ENCODE peak calls at places on chromosomes 16 and 17, in five cellular contexts. J is transverse colon, Q is adrenal gland, L is tibial nerve, A is body of pancreas. K is an unnamed sample.

GRCh38 chr17:81259058-81259605 is 20.0 kb downstream of the NDUFAF8 start:
- DNase-seq in A (no peak), Q (no peak), J (no peak), L (no peak), K (no peak)

GRCh38 chr17:58085039-58085715 is 2.0 kb downstream of the DYNLL2 start:
- DNase-seq in Q (peak; percentile 60), J (no peak), L (no peak), A (no peak), K (peak; percentile 94)

GRCh38 chr17:56822725-56823124 is 11.0 kb downstream of the C17orf67 start:
- DNase-seq in L (no peak), A (no peak), J (no peak), Q (peak; percentile 21), K (no peak)

GRCh38 chr17:27239046-27239445 is 54.9 kb upstream of the WSB1 start:
- DNase-seq in A (no peak), Q (peak; percentile 16), J (no peak), L (no peak), K (no peak)

GRCh38 chr17:17367931-17368330 is 64.8 kb downstream of the NT5M start:
- DNase-seq in L (no peak), Q (no peak), J (no peak), A (no peak), K (no peak)

GRCh38 chr16:84550096-84550495 is 45.6 kb upstream of the MEAK7 start:
- DNase-seq in J (no peak), Q (no peak), L (no peak), A (no peak), K (no peak)

GRCh38 chr17:74825952-74826713 is 33.6 kb downstream of the GRIN2C start:
- DNase-seq in A (no peak), Q (no peak), L (no peak), J (no peak), K (no peak)

GRCh38 chr16:86431540-86431939 is 78.8 kb upstream of the FOXF1 start:
- DNase-seq in A (no peak), J (no peak), Q (no peak), L (no peak), K (no peak)

GRCh38 chr17:14048169-14048568 is 21.1 kb upstream of the COX10 start:
- DNase-seq in Q (peak; percentile 8), L (no peak), J (no peak), A (no peak), K (no peak)

GRCh38 chr17:34163681-34164080 is 91.4 kb upstream of the CCL2 start:
- DNase-seq in A (no peak), J (no peak), Q (peak; percentile 18), L (no peak), K (no peak)

GRCh38 chr16:25126820-25127232 is 15.3 kb downstream of the LCMT1 start:
- DNase-seq in Q (peak; percentile 73), L (no peak), J (peak; percentile 76), A (peak; percentile 43), K (no peak)

GRCh38 chr17:27919120-27919519 is 26.0 kb upstream of the LYRM9 start:
- DNase-seq in Q (peak; percentile 84), A (peak; percentile 34), J (no peak), L (no peak), K (no peak)

GRCh38 chr17:2735896-2736295 is 13.6 kb downstream of the CCDC92B start:
- DNase-seq in A (no peak), Q (no peak), J (peak; percentile 40), L (no peak), K (no peak)

GRCh38 chr17:3005696-3006095 is 57.7 kb downstream of the OR1D5 start:
- DNase-seq in J (no peak), Q (no peak), L (no peak), A (no peak), K (no peak)

GRCh38 chr16:65294154-65294553 is 172.3 kb upstream of the CDH11 start:
- DNase-seq in L (no peak), Q (no peak), A (no peak), J (no peak), K (no peak)

GRCh38 chr16:4414187-4414909 is 2.0 kb downstream of the CORO7 start:
- DNase-seq in L (no peak), Q (no peak), J (peak; percentile 61), A (no peak), K (no peak)

GRCh38 chr17:42913527-42913926 is 12.9 kb downstream of the G6PC1 start:
- DNase-seq in Q (no peak), J (no peak), A (no peak), L (no peak), K (no peak)

GRCh38 chr16:25040543-25040942 is 25.4 kb upstream of the ARHGAP17 start:
- DNase-seq in L (no peak), J (no peak), A (no peak), Q (no peak), K (no peak)

GRCh38 chr17:63998050-63998720 is at the start of gene PRR29:
- DNase-seq in J (peak; percentile 63), A (peak; percentile 70), Q (peak; percentile 80), L (no peak), K (no peak)

GRCh38 chr16:57600048-57600835 is 28.2 kb upstream of the ADGRG1 start:
- DNase-seq in L (no peak), J (peak; percentile 75), Q (peak; percentile 75), A (peak; percentile 85), K (peak; percentile 75)

GRCh38 chr17:19753049-19753444 is 4.9 kb upstream of the ALDH3A1 start:
- DNase-seq in L (no peak), A (no peak), J (peak; percentile 80), Q (peak; percentile 93), K (no peak)

GRCh38 chr16:50667497-50668367 is 13.4 kb downstream of the SNX20 start:
- DNase-seq in A (no peak), L (no peak), J (no peak), Q (no peak), K (no peak)

GRCh38 chr16:2157480-2158261 is 2.1 kb downstream of the TRAF7 start:
- DNase-seq in Q (no peak), A (no peak), J (peak; percentile 44), L (no peak), K (no peak)

GRCh38 chr17:36148559-36149295 is 27.7 kb downstream of the TBC1D3B start:
- DNase-seq in L (peak; percentile 80), J (peak; percentile 74), A (peak; percentile 65), Q (peak; percentile 81), K (no peak)

GRCh38 chr17:44345497-44346026 is 460 bp downstream of the GRN start:
- DNase-seq in Q (peak; percentile 65), J (peak; percentile 66), A (peak; percentile 45), L (peak; percentile 43), K (no peak)

GRCh38 chr16:89822188-89823086 is 5.8 kb upstream of the SPIRE2 start:
- DNase-seq in Q (no peak), A (no peak), J (peak; percentile 54), L (no peak), K (no peak)

GRCh38 chr16:86723699-86724098 is 145.3 kb downstream of the FOXL1 start:
- DNase-seq in J (no peak), L (no peak), A (no peak), Q (no peak), K (no peak)

GRCh38 chr17:59840908-59841666 is 51.7 kb downstream of the TUBD1 start:
- DNase-seq in Q (no peak), L (no peak), J (no peak), A (peak; percentile 22), K (no peak)

GRCh38 chr17:59844884-59845594 is 47.7 kb downstream of the TUBD1 start:
- DNase-seq in A (no peak), L (no peak), Q (no peak), J (no peak), K (no peak)

GRCh38 chr17:59845595-59846390 is 47.0 kb downstream of the TUBD1 start:
- DNase-seq in Q (peak; percentile 45), L (peak; percentile 48), A (peak; percentile 63), J (peak; percentile 81), K (no peak)

GRCh38 chr17:59840329-59840907 is 52.3 kb downstream of the TUBD1 start:
- DNase-seq in Q (no peak), A (peak; percentile 16), L (no peak), J (no peak), K (no peak)

GRCh38 chr17:59842901-59843652 is 49.7 kb downstream of the TUBD1 start:
- DNase-seq in J (peak; percentile 76), Q (peak; percentile 69), A (peak; percentile 52), L (peak; percentile 28), K (no peak)
- TF ChIP-seq POLR2A in J (peak; percentile 52), Q (peak; percentile 26), A (peak; percentile 72), L (peak; percentile 33), K (no peak)

DNA sequence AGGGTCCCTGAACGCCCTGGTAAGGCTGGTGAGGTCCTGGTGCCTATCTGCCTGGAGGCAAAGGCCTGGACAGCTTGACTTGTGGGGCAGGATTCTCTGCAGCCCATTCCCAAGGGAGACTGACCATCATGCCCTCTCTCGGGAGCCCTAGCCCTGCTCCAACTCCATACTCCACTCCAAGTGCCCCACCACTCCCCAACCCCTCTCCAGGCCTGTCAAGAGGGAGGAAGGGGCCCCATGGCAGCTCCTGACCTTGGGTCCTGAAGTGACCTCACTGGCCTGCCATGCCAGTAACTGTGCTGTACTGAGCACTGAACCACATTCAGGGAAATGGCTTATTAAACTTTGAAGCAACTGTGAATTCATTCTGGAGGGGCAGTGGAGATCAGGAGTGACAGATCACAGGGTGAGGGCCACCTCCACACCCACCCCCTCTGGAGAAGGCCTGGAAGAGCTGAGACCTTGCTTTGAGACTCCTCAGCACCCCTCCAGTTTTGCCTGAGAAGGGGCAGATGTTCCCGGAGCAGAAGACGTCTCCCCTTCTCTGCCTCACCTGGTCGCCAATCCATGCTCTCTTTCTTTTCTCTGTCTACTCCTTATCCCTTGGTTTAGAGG is 23.5 kb upstream of the BEAN1 start:
- DNase-seq in Q (no peak), L (no peak), J (no peak), A (no peak), K (no peak)
- H3K4me1 ChIP-seq in Q (peaks cover 3% of the 10 kb centered on the region), L (no peaks in the 10 kb centered on the region), J (peaks cover 3% of the 10 kb centered on the region), A (peaks cover 7% of the 10 kb centered on the region), K (no peaks in the 10 kb centered on the region)

GRCh38 chr16:78493573-78493972 is 394.1 kb downstream of the WWOX start:
- DNase-seq in L (no peak), J (no peak), Q (no peak), A (no peak), K (no peak)
- H3K4me3 ChIP-seq in L (no peak overlapping the region), J (no peak overlapping the region), Q (no peak overlapping the region), A (no peak overlapping the region), K (no peak overlapping the region)

DNA sequence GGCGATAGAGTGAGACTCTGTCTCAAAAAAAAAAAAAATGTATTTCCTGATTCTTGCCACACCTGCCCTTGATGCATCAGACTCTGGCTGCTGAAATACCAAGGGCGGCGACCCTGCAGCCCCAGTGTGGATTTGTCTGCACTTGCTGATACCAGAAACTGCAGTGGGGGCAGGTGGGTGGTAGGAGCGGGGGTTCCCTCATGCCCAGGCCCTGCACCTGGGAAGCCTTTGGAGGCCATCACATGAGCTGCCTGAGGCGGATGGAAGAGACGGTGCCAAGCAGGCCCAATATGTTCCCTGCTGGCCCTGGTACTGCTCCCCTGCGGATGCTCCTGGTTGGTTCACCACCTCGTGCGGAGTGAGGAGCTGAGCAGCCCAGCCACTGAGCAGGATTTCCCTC is 50.6 kb downstream of the MARF1 start:
- DNase-seq in L (no peak), Q (no peak), A (no peak), J (peak; percentile 27), K (no peak)
- TF ChIP-seq POLR2A in L (no peak), Q (no peak), A (no peak), J (no peak), K (no peak)